ENCODE peak calls at places on chromosomes 1 and 21, in five cellular contexts. One of them, this sample, is unnamed.

GRCh38 chr1:32454726-32455125 is 10.1 kb upstream of the ZBTB8B start:
- DNase-seq in fibroblast of lung: no peak
- DNase-seq in hepatocyte: peak; percentile 13
- DNase-seq in mucosa of descending colon: no peak
- DNase-seq in brain microvascular endothelial cell: peak; percentile 55
- DNase-seq in this sample: no peak

GRCh38 chr1:17909634-17910033 is 154.5 kb downstream of the ACTL8 start:
- DNase-seq in mucosa of descending colon: no peak
- DNase-seq in fibroblast of lung: peak; percentile 43
- DNase-seq in brain microvascular endothelial cell: peak; percentile 21
- DNase-seq in hepatocyte: no peak
- DNase-seq in this sample: no peak

GRCh38 chr1:223020770-223021169 is 122.3 kb downstream of the TLR5 start:
- DNase-seq in hepatocyte: no peak
- DNase-seq in fibroblast of lung: no peak
- DNase-seq in brain microvascular endothelial cell: no peak
- DNase-seq in mucosa of descending colon: no peak
- DNase-seq in this sample: no peak

GRCh38 chr1:11634759-11635158 is 19.5 kb downstream of the FBXO2 start:
- DNase-seq in fibroblast of lung: no peak
- DNase-seq in mucosa of descending colon: no peak
- DNase-seq in brain microvascular endothelial cell: no peak
- DNase-seq in hepatocyte: no peak
- DNase-seq in this sample: no peak

GRCh38 chr1:174158767-174159252 is 510 bp upstream of the RABGAP1L start:
- DNase-seq in mucosa of descending colon: no peak
- DNase-seq in fibroblast of lung: no peak
- DNase-seq in hepatocyte: no peak
- DNase-seq in brain microvascular endothelial cell: no peak
- DNase-seq in this sample: no peak

GRCh38 chr1:169238506-169238905 is 129.1 kb downstream of the NME7 start:
- DNase-seq in mucosa of descending colon: no peak
- DNase-seq in fibroblast of lung: no peak
- DNase-seq in brain microvascular endothelial cell: peak; percentile 5
- DNase-seq in hepatocyte: no peak
- DNase-seq in this sample: no peak

GRCh38 chr1:115668579-115668978 is 26.8 kb downstream of the VANGL1 start:
- DNase-seq in mucosa of descending colon: no peak
- DNase-seq in hepatocyte: no peak
- DNase-seq in fibroblast of lung: peak; percentile 54
- DNase-seq in brain microvascular endothelial cell: peak; percentile 49
- DNase-seq in this sample: no peak

GRCh38 chr21:16046625-16047340 is 317.0 kb downstream of the USP25 start:
- DNase-seq in brain microvascular endothelial cell: peak; percentile 29
- DNase-seq in mucosa of descending colon: no peak
- DNase-seq in fibroblast of lung: peak; percentile 9
- DNase-seq in hepatocyte: no peak
- DNase-seq in this sample: no peak

GRCh38 chr1:193335797-193336428 is 149.5 kb upstream of the B3GALT2 start:
- DNase-seq in mucosa of descending colon: no peak
- DNase-seq in fibroblast of lung: peak; percentile 49
- DNase-seq in brain microvascular endothelial cell: peak; percentile 79
- DNase-seq in hepatocyte: no peak
- DNase-seq in this sample: no peak

GRCh38 chr1:9010781-9011323 is 15.4 kb downstream of the SLC2A7 start:
- DNase-seq in brain microvascular endothelial cell: no peak
- DNase-seq in hepatocyte: no peak
- DNase-seq in mucosa of descending colon: peak; percentile 78
- DNase-seq in fibroblast of lung: no peak
- DNase-seq in this sample: no peak

DNA sequence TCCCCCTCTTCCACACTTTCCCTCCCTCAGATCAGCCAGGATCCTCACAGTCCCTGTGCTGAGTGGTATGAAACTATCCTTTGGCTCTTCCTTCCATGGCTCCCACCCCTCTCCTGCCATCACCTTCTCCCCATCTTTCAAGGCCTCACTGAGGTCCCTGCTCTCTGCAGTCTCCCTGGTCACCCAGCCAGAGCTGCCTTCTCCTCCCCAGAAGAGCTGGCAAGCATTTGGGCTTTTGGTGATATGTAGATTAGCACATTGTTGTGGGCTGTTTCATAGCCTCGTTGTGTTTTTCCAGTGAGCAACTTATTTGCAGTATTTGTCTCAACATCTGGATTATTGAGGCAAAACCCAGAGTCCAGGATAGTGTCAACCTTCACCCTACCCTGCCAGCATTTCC is 2.2 kb downstream of the CSF1 start:
- DNase-seq in brain microvascular endothelial cell: no peak
- DNase-seq in hepatocyte: no peak
- DNase-seq in fibroblast of lung: no peak
- DNase-seq in mucosa of descending colon: no peak
- DNase-seq in this sample: no peak
- H3K4me3 ChIP-seq in brain microvascular endothelial cell: peak overlapping the region; percentile 12
- H3K4me3 ChIP-seq in hepatocyte: no peak overlapping the region
- H3K4me3 ChIP-seq in fibroblast of lung: no peak overlapping the region
- H3K4me3 ChIP-seq in mucosa of descending colon: no peak overlapping the region
- H3K4me3 ChIP-seq in this sample: peak overlapping the region; percentile 70

DNA sequence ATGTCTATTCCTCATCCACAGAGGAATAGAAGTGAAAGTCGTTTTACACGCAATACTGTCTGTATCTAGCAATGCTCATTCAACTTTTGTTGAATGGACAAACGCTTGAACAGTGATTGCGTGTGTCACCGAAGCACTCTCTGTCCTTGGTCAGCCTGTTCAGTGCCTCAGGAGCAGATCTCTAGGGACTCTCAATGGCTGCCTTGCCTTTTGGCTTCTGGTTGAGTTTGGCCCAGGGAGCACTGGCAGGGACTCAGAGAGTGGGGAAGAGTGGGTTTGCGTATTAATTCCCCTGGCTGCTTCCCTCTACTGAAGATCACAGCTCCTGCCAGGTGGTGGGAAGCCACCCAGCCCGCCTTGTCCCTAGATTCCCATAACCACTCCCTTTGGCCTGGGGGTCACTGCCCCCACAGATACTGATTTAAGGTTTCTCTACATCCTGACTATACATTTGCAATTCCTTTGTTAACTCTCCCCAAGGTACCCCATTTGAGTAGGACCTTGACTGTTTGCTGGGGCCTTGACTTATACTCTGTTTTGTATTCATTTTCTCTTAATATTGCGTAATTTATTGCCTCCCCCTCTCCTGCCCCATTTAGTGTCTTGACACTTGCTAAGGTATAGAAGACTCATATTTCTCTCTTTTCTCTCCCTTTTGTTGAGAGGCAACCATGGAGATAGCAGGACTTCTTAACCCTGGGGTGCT is 61.7 kb upstream of the USP24 start:
- DNase-seq in hepatocyte: no peak
- DNase-seq in mucosa of descending colon: no peak
- DNase-seq in brain microvascular endothelial cell: no peak
- DNase-seq in fibroblast of lung: no peak
- DNase-seq in this sample: no peak
- H3K4me3 ChIP-seq in hepatocyte: no peak overlapping the region
- H3K4me3 ChIP-seq in mucosa of descending colon: no peak overlapping the region
- H3K4me3 ChIP-seq in brain microvascular endothelial cell: no peak overlapping the region
- H3K4me3 ChIP-seq in fibroblast of lung: no peak overlapping the region
- H3K4me3 ChIP-seq in this sample: no peak overlapping the region

DNA sequence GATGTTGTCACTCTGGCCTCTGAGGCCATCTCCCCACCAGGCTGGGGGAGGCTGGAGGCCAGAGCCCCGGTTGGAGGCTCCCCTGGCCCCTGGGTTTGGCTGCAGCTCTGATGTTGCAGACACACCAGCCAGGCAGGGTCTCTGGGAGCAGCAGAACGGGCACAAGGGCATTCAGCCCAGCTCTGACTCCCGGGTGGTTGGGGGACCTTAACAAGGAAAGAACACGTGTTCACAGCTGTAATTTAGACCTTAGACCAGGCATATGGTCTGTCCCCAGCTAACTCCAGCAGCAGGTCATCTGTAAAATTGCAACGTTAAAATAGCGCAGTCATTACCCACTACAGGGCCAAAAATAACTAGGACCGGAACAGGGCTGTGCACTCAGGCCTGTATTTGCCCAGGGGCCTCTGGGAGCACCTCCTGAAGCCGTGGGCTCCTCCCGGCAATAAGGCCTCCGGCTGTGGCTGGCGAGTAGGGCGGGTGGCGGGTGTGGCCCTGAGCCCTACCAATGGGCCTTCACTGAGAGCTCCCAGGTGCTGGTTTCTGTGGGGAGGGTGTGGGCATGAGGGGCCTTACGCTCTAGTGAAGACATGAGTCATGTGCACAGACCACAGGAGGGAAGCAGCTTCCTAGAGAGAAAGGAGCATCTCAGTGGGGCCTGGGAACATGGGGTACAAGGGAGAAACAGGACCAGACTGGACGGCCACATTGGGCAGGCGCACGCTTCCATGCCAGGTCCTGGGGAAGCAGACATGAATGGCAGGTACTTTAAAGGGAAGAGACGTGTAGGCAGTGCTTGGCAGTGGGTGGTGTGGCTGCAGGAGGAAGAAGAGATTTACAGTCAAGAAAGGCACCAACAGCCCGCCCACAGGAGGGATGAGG is 6.1 kb downstream of the LDLRAP1 start:
- DNase-seq in mucosa of descending colon: peak; percentile 95
- DNase-seq in brain microvascular endothelial cell: peak; percentile 43
- DNase-seq in fibroblast of lung: no peak
- DNase-seq in hepatocyte: peak; percentile 74
- DNase-seq in this sample: peak; percentile 93
- H3K4me3 ChIP-seq in mucosa of descending colon: no peak overlapping the region
- H3K4me3 ChIP-seq in brain microvascular endothelial cell: no peak overlapping the region
- H3K4me3 ChIP-seq in fibroblast of lung: no peak overlapping the region
- H3K4me3 ChIP-seq in hepatocyte: no peak overlapping the region
- H3K4me3 ChIP-seq in this sample: no peak overlapping the region

DNA sequence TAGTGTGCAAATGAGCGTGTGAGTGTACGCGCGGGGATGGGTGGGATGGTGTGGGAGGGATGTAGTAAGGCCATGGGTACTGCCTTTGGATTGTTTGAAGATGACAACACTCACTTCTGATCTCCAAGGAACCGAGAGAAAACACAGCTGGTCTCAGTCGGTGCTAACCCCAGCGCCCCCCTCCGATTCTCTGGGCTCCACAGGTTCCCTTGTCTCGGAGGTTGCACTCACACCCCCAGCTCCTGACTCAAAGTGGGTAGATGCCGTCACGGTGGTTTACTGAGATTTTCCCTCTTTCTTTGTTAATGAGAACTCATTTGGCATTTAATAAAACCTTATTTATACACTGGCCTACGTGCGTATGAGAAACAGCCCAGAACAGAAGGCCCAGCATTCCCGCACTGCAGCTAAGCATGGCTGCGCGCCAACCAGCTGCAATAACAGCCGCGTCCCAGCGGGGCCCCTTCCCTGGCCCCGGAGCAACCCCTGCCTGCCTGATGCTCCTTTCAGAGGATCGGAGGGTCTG is 25.8 kb downstream of the ABCA4 start:
- DNase-seq in mucosa of descending colon: peak; percentile 76
- DNase-seq in fibroblast of lung: peak; percentile 96
- DNase-seq in hepatocyte: peak; percentile 70
- DNase-seq in brain microvascular endothelial cell: peak; percentile 99
- DNase-seq in this sample: peak; percentile 94
- H3K4me3 ChIP-seq in mucosa of descending colon: no peak overlapping the region
- H3K4me3 ChIP-seq in fibroblast of lung: no peak overlapping the region
- H3K4me3 ChIP-seq in hepatocyte: no peak overlapping the region
- H3K4me3 ChIP-seq in brain microvascular endothelial cell: no peak overlapping the region
- H3K4me3 ChIP-seq in this sample: no peak overlapping the region

DNA sequence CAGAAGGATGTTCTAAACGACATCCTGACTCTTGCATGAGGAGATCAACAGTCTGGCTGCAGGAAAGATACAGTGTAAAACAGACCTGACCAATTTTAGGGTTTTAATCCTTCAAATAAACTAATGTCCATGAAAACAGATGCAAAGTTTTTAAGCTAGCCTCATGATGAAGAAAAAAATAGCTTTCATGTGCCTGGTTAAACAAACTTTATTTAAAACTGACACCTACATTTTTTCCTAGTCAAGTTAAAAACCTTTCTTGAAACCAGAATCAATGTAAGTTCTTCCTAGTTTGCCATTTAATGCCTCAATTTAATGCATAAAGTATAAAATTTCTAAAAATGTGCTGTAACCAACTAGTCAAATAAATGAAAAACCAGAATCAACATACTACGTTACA is 2.9 kb downstream of the WDR26 start:
- DNase-seq in mucosa of descending colon: no peak
- DNase-seq in fibroblast of lung: no peak
- DNase-seq in hepatocyte: no peak
- DNase-seq in brain microvascular endothelial cell: no peak
- DNase-seq in this sample: no peak
- H3K4me3 ChIP-seq in mucosa of descending colon: no peak overlapping the region
- H3K4me3 ChIP-seq in fibroblast of lung: peak overlapping the region; percentile 55
- H3K4me3 ChIP-seq in hepatocyte: peak overlapping the region; percentile 68
- H3K4me3 ChIP-seq in brain microvascular endothelial cell: peak overlapping the region; percentile 84
- H3K4me3 ChIP-seq in this sample: peak overlapping the region; percentile 77

GRCh38 chr1:93663191-93663614 is 18.4 kb downstream of the BCAR3 start:
- DNase-seq in mucosa of descending colon: no peak
- DNase-seq in hepatocyte: no peak
- DNase-seq in fibroblast of lung: no peak
- DNase-seq in brain microvascular endothelial cell: no peak
- DNase-seq in this sample: no peak
- H3K4me3 ChIP-seq in mucosa of descending colon: no peak overlapping the region
- H3K4me3 ChIP-seq in hepatocyte: no peak overlapping the region
- H3K4me3 ChIP-seq in fibroblast of lung: no peak overlapping the region
- H3K4me3 ChIP-seq in brain microvascular endothelial cell: no peak overlapping the region
- H3K4me3 ChIP-seq in this sample: no peak overlapping the region

GRCh38 chr1:27832762-27833161 is 2.2 kb downstream of the PPP1R8 start:
- DNase-seq in fibroblast of lung: no peak
- DNase-seq in brain microvascular endothelial cell: peak; percentile 31
- DNase-seq in mucosa of descending colon: no peak
- DNase-seq in hepatocyte: no peak
- DNase-seq in this sample: no peak
- H3K4me3 ChIP-seq in fibroblast of lung: peak overlapping the region; percentile 4
- H3K4me3 ChIP-seq in brain microvascular endothelial cell: no peak overlapping the region
- H3K4me3 ChIP-seq in mucosa of descending colon: no peak overlapping the region
- H3K4me3 ChIP-seq in hepatocyte: no peak overlapping the region
- H3K4me3 ChIP-seq in this sample: no peak overlapping the region

DNA sequence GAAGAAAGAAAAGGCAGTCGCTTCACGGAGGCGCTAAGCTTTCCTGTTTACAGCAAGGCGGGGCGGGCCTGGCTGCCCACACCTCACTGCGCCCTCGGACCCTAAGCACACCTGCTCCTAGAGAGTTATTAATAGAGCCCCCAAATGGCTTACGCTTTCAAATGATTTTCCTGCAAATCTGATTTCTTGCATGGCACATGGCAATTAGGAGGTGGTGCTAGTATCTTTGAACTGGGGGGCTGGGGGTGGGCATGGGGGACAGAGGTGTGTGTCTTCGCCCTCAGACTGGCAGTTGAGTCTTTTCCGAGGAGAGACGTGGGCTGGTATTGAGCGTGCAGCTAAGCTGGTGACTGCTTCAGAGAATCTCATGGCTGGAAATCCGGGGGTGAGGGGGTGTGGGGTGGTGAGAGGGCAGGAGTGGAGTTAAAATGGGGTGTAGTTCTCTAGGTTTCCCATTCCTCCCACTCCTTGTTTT is 1.3 kb downstream of the S1PR1 start:
- DNase-seq in hepatocyte: no peak
- DNase-seq in fibroblast of lung: no peak
- DNase-seq in brain microvascular endothelial cell: no peak
- DNase-seq in mucosa of descending colon: peak; percentile 75
- DNase-seq in this sample: no peak
- H3K4me3 ChIP-seq in hepatocyte: no peak overlapping the region
- H3K4me3 ChIP-seq in fibroblast of lung: peak overlapping the region; percentile 6
- H3K4me3 ChIP-seq in brain microvascular endothelial cell: peak overlapping the region; percentile 24
- H3K4me3 ChIP-seq in mucosa of descending colon: no peak overlapping the region
- H3K4me3 ChIP-seq in this sample: peak overlapping the region; percentile 49